ENCODE peak calls at places on chromosome 11, in five cellular contexts. One of them, this sample, is unnamed.

GRCh38 chr11:78224906-78225420 is 36.2 kb downstream of the USP35 start:
- DNase-seq in Ammon's horn: no peak
- DNase-seq in A172: no peak
- DNase-seq in glutamatergic neuron: no peak
- DNase-seq in NCI-H1417: no peak
- DNase-seq in this sample: no peak

GRCh38 chr11:69588270-69588669 is 52.7 kb upstream of the CCND1 start:
- DNase-seq in NCI-H1417: no peak
- DNase-seq in glutamatergic neuron: no peak
- DNase-seq in A172: peak; percentile 74
- DNase-seq in Ammon's horn: no peak
- DNase-seq in this sample: peak; percentile 49

GRCh38 chr11:40118780-40119179 is 1340.7 kb downstream of the LRRC4C start:
- DNase-seq in NCI-H1417: no peak
- DNase-seq in Ammon's horn: no peak
- DNase-seq in glutamatergic neuron: no peak
- DNase-seq in A172: no peak
- DNase-seq in this sample: no peak

GRCh38 chr11:40027737-40028136 is 1431.7 kb downstream of the LRRC4C start:
- DNase-seq in glutamatergic neuron: no peak
- DNase-seq in A172: no peak
- DNase-seq in Ammon's horn: no peak
- DNase-seq in NCI-H1417: no peak
- DNase-seq in this sample: no peak

GRCh38 chr11:95788921-95789505 is 569 bp downstream of the FAM76B start:
- DNase-seq in Ammon's horn: peak; percentile 29
- DNase-seq in glutamatergic neuron: peak; percentile 67
- DNase-seq in NCI-H1417: no peak
- DNase-seq in A172: peak; percentile 19
- DNase-seq in this sample: peak; percentile 3

GRCh38 chr11:15143855-15144254 is 29.1 kb downstream of the INSC start:
- DNase-seq in A172: no peak
- DNase-seq in Ammon's horn: no peak
- DNase-seq in NCI-H1417: no peak
- DNase-seq in glutamatergic neuron: no peak
- DNase-seq in this sample: no peak

GRCh38 chr11:8545698-8546366 is 48.2 kb downstream of the STK33 start:
- DNase-seq in Ammon's horn: no peak
- DNase-seq in NCI-H1417: peak; percentile 18
- DNase-seq in A172: no peak
- DNase-seq in glutamatergic neuron: no peak
- DNase-seq in this sample: no peak

GRCh38 chr11:105202844-105203548 is 63.4 kb upstream of the CARD18 start:
- DNase-seq in glutamatergic neuron: no peak
- DNase-seq in A172: peak; percentile 41
- DNase-seq in Ammon's horn: no peak
- DNase-seq in NCI-H1417: no peak
- DNase-seq in this sample: no peak

GRCh38 chr11:75474878-75475766 is 42.1 kb upstream of the KLHL35 start:
- DNase-seq in Ammon's horn: peak; percentile 40
- DNase-seq in A172: peak; percentile 77
- DNase-seq in NCI-H1417: peak; percentile 13
- DNase-seq in glutamatergic neuron: peak; percentile 50
- DNase-seq in this sample: no peak

GRCh38 chr11:77092382-77092781 is 10.3 kb upstream of the OMP start:
- DNase-seq in A172: no peak
- DNase-seq in NCI-H1417: no peak
- DNase-seq in glutamatergic neuron: peak; percentile 8
- DNase-seq in Ammon's horn: no peak
- DNase-seq in this sample: no peak

GRCh38 chr11:75577198-75577597 is 15.1 kb downstream of the SERPINH1 start:
- DNase-seq in NCI-H1417: no peak
- DNase-seq in A172: peak; percentile 46
- DNase-seq in Ammon's horn: no peak
- DNase-seq in glutamatergic neuron: peak; percentile 69
- DNase-seq in this sample: peak; percentile 54

GRCh38 chr11:72673943-72674828 is at the start of gene PDE2A:
- DNase-seq in Ammon's horn: peak; percentile 74
- DNase-seq in glutamatergic neuron: peak; percentile 72
- DNase-seq in NCI-H1417: peak; percentile 62
- DNase-seq in A172: no peak
- DNase-seq in this sample: no peak

GRCh38 chr11:8317164-8317563 is 53.5 kb upstream of the LMO1 start:
- DNase-seq in Ammon's horn: peak; percentile 44
- DNase-seq in glutamatergic neuron: no peak
- DNase-seq in NCI-H1417: no peak
- DNase-seq in A172: peak; percentile 69
- DNase-seq in this sample: no peak

GRCh38 chr11:12727556-12728070 is 53.4 kb downstream of the TEAD1 start:
- DNase-seq in Ammon's horn: no peak
- DNase-seq in NCI-H1417: no peak
- DNase-seq in A172: peak; percentile 42
- DNase-seq in glutamatergic neuron: no peak
- DNase-seq in this sample: no peak

GRCh38 chr11:123924027-123924426 is 15.4 kb upstream of the OR4D5 start:
- DNase-seq in A172: no peak
- DNase-seq in NCI-H1417: no peak
- DNase-seq in Ammon's horn: no peak
- DNase-seq in glutamatergic neuron: no peak
- DNase-seq in this sample: no peak

GRCh38 chr11:47923667-47924066 is 56.7 kb upstream of the PTPRJ start:
- DNase-seq in glutamatergic neuron: no peak
- DNase-seq in Ammon's horn: no peak
- DNase-seq in NCI-H1417: no peak
- DNase-seq in A172: peak; percentile 40
- DNase-seq in this sample: no peak

GRCh38 chr11:119671048-119671447 is 58.0 kb downstream of the NECTIN1 start:
- DNase-seq in Ammon's horn: peak; percentile 93
- DNase-seq in A172: no peak
- DNase-seq in glutamatergic neuron: peak; percentile 50
- DNase-seq in NCI-H1417: no peak
- DNase-seq in this sample: no peak

GRCh38 chr11:20110908-20111669 is 49.2 kb downstream of the DBX1 start:
- DNase-seq in Ammon's horn: peak; percentile 35
- DNase-seq in glutamatergic neuron: peak; percentile 43
- DNase-seq in A172: peak; percentile 94
- DNase-seq in NCI-H1417: peak; percentile 61
- DNase-seq in this sample: peak; percentile 38

GRCh38 chr11:9315078-9315688 is 790 bp upstream of the TMEM41B start:
- DNase-seq in NCI-H1417: no peak
- DNase-seq in glutamatergic neuron: peak; percentile 21
- DNase-seq in A172: peak; percentile 39
- DNase-seq in Ammon's horn: no peak
- DNase-seq in this sample: no peak

GRCh38 chr11:6418199-6418957 is 516 bp downstream of the APBB1 start:
- DNase-seq in A172: no peak
- DNase-seq in Ammon's horn: no peak
- DNase-seq in glutamatergic neuron: peak; percentile 71
- DNase-seq in NCI-H1417: no peak
- DNase-seq in this sample: no peak

GRCh38 chr11:102115557-102115956 is 5.3 kb downstream of the YAP1 start:
- DNase-seq in glutamatergic neuron: no peak
- DNase-seq in NCI-H1417: no peak
- DNase-seq in Ammon's horn: no peak
- DNase-seq in A172: no peak
- DNase-seq in this sample: no peak

GRCh38 chr11:44746894-44747293 is 20.1 kb downstream of the TSPAN18 start:
- DNase-seq in Ammon's horn: peak; percentile 78
- DNase-seq in NCI-H1417: no peak
- DNase-seq in A172: no peak
- DNase-seq in glutamatergic neuron: no peak
- DNase-seq in this sample: no peak

GRCh38 chr11:111310088-111310487 is 11.7 kb downstream of the POU2AF3 start:
- DNase-seq in glutamatergic neuron: no peak
- DNase-seq in NCI-H1417: peak; percentile 50
- DNase-seq in Ammon's horn: no peak
- DNase-seq in A172: no peak
- DNase-seq in this sample: no peak

GRCh38 chr11:46553746-46554204 is 40.0 kb downstream of the AMBRA1 start:
- DNase-seq in glutamatergic neuron: no peak
- DNase-seq in Ammon's horn: no peak
- DNase-seq in NCI-H1417: no peak
- DNase-seq in A172: no peak
- DNase-seq in this sample: no peak

GRCh38 chr11:116312560-116313340 is 460.0 kb downstream of the BUD13 start:
- DNase-seq in A172: no peak
- DNase-seq in glutamatergic neuron: peak; percentile 27
- DNase-seq in Ammon's horn: peak; percentile 95
- DNase-seq in NCI-H1417: peak; percentile 58
- DNase-seq in this sample: no peak

GRCh38 chr11:2382129-2382517 is 5.0 kb downstream of the CD81 start:
- DNase-seq in Ammon's horn: peak; percentile 50
- DNase-seq in NCI-H1417: no peak
- DNase-seq in A172: peak; percentile 66
- DNase-seq in glutamatergic neuron: no peak
- DNase-seq in this sample: no peak

GRCh38 chr11:59144579-59145345 is 2.1 kb downstream of the FAM111A start:
- DNase-seq in Ammon's horn: peak; percentile 82
- DNase-seq in NCI-H1417: peak; percentile 97
- DNase-seq in A172: peak; percentile 90
- DNase-seq in glutamatergic neuron: peak; percentile 56
- DNase-seq in this sample: peak; percentile 50

GRCh38 chr11:36037031-36037430 is 93.2 kb downstream of the LDLRAD3 start:
- DNase-seq in NCI-H1417: no peak
- DNase-seq in glutamatergic neuron: no peak
- DNase-seq in A172: peak; percentile 52
- DNase-seq in Ammon's horn: no peak
- DNase-seq in this sample: peak; percentile 23

GRCh38 chr11:3120071-3120792 is 44.9 kb downstream of the OSBPL5 start:
- DNase-seq in glutamatergic neuron: no peak
- DNase-seq in A172: no peak
- DNase-seq in NCI-H1417: no peak
- DNase-seq in Ammon's horn: no peak
- DNase-seq in this sample: no peak

GRCh38 chr11:78525720-78526119 is 48.9 kb downstream of the NARS2 start:
- DNase-seq in Ammon's horn: no peak
- DNase-seq in NCI-H1417: no peak
- DNase-seq in A172: no peak
- DNase-seq in glutamatergic neuron: no peak
- DNase-seq in this sample: no peak

GRCh38 chr11:80297808-80298460 is 857.1 kb upstream of the TENM4 start:
- DNase-seq in A172: peak; percentile 89
- DNase-seq in glutamatergic neuron: no peak
- DNase-seq in Ammon's horn: no peak
- DNase-seq in NCI-H1417: no peak
- DNase-seq in this sample: no peak

GRCh38 chr11:1755344-1756023 is 5.1 kb upstream of the IFITM10 start:
- DNase-seq in A172: no peak
- DNase-seq in NCI-H1417: peak; percentile 56
- DNase-seq in glutamatergic neuron: peak; percentile 14
- DNase-seq in Ammon's horn: no peak
- DNase-seq in this sample: no peak

GRCh38 chr11:35629914-35630313 is 11.7 kb downstream of the FJX1 start:
- DNase-seq in glutamatergic neuron: no peak
- DNase-seq in Ammon's horn: no peak
- DNase-seq in NCI-H1417: no peak
- DNase-seq in A172: peak; percentile 99
- DNase-seq in this sample: peak; percentile 69

GRCh38 chr11:65546217-65546958 is 11.8 kb downstream of the LTBP3 start:
- DNase-seq in A172: no peak
- DNase-seq in Ammon's horn: peak; percentile 67
- DNase-seq in NCI-H1417: peak; percentile 93
- DNase-seq in glutamatergic neuron: peak; percentile 91
- DNase-seq in this sample: no peak

GRCh38 chr11:65209711-65210360 is 28.1 kb downstream of the CAPN1 start:
- DNase-seq in A172: no peak
- DNase-seq in glutamatergic neuron: no peak
- DNase-seq in NCI-H1417: no peak
- DNase-seq in Ammon's horn: no peak
- DNase-seq in this sample: no peak

GRCh38 chr11:102361100-102362021 is 14.3 kb downstream of the BIRC2 start:
- DNase-seq in glutamatergic neuron: no peak
- DNase-seq in NCI-H1417: no peak
- DNase-seq in A172: no peak
- DNase-seq in Ammon's horn: no peak
- DNase-seq in this sample: no peak

This sample was measured in H54.